ENCODE peak calls at places on chromosomes 4 and X, in ten cellular contexts. Z is ovary, A is tibial nerve, Y is neural progenitor cell, B is endodermal cell, F is stomach, J is mucosa of descending colon, N is colonic mucosa, D is H9, V is GM23338. M is an unnamed sample.

GRCh38 chr4:169640261-169640880 is 20.0 kb downstream of the CLCN3 start:
- DNase-seq in Z (no peak), A (no peak), Y (no peak), B (no peak), F (no peak), J (no peak), N (no peak), D (no peak), V (no peak), M (no peak)

GRCh38 chr4:169116270-169116901 is 106.3 kb upstream of the CBR4 start:
- DNase-seq in Z (no peak), A (no peak), Y (no peak), B (peak; percentile 43), F (no peak), J (no peak), N (no peak), D (no peak), V (no peak), M (no peak)

GRCh38 chrX:15786930-15787329 is 3.4 kb upstream of the ZRSR2 start:
- DNase-seq in Z (no peak), A (no peak), Y (no peak), B (no peak), F (no peak), J (no peak), N (no peak), D (no peak), V (no peak), M (no peak)

GRCh38 chr4:95531141-95531540 is 17.6 kb downstream of the UNC5C start:
- DNase-seq in Z (no peak), A (no peak), Y (no peak), B (no peak), F (no peak), J (no peak), N (no peak), D (no peak), V (no peak), M (no peak)

GRCh38 chrX:10395179-10395578 is 225.2 kb downstream of the MID1 start:
- DNase-seq in Z (no peak), A (no peak), Y (no peak), B (no peak), F (no peak), J (no peak), N (no peak), D (no peak), V (no peak), M (no peak)

GRCh38 chrX:119552508-119552907 is 12.7 kb downstream of the STEEP1 start:
- DNase-seq in Z (no peak), A (no peak), Y (no peak), B (no peak), F (no peak), J (no peak), N (no peak), D (no peak), V (no peak), M (no peak)

GRCh38 chr4:88115587-88115986 is 42.9 kb downstream of the ABCG2 start:
- DNase-seq in Z (no peak), A (no peak), Y (no peak), B (no peak), F (no peak), J (no peak), N (no peak), D (no peak), V (no peak), M (no peak)

GRCh38 chr4:147103403-147103946 is 157.8 kb upstream of the TTC29 start:
- DNase-seq in Z (no peak), A (peak; percentile 45), Y (no peak), B (peak; percentile 49), F (no peak), J (peak; percentile 5), N (no peak), D (no peak), V (no peak), M (no peak)

GRCh38 chr4:151540728-151541437 is 131.9 kb downstream of the FHIP1A start:
- DNase-seq in Z (no peak), A (no peak), Y (no peak), B (no peak), F (no peak), J (peak; percentile 49), N (peak; percentile 48), D (no peak), V (no peak), M (no peak)

GRCh38 chrX:15678339-15678738 is 13.7 kb upstream of the CLTRN start:
- DNase-seq in Z (no peak), A (no peak), Y (no peak), B (no peak), F (no peak), J (no peak), N (no peak), D (no peak), V (no peak), M (no peak)

GRCh38 chr4:6695660-6696581 is 2.2 kb downstream of the S100P start:
- DNase-seq in Z (no peak), A (no peak), Y (no peak), B (peak; percentile 44), F (peak; percentile 83), J (peak; percentile 71), N (peak; percentile 77), D (no peak), V (no peak), M (no peak)

GRCh38 chrX:134684956-134685355 is 26.7 kb upstream of the PLAC1 start:
- DNase-seq in Z (no peak), A (no peak), Y (no peak), B (no peak), F (no peak), J (no peak), N (no peak), D (no peak), V (no peak), M (no peak)

GRCh38 chr4:5220028-5220427 is 168.7 kb downstream of the STK32B start:
- DNase-seq in Z (no peak), A (no peak), Y (peak; percentile 70), B (peak; percentile 66), F (no peak), J (no peak), N (no peak), D (no peak), V (peak; percentile 58), M (no peak)

GRCh38 chrX:19772306-19772705 is 115.1 kb downstream of the SH3KBP1 start:
- DNase-seq in Z (no peak), A (no peak), Y (no peak), B (no peak), F (no peak), J (no peak), N (no peak), D (no peak), V (peak; percentile 15), M (no peak)

GRCh38 chrX:19776753-19777152 is 110.6 kb downstream of the SH3KBP1 start:
- DNase-seq in Z (no peak), A (no peak), Y (no peak), B (no peak), F (no peak), J (no peak), N (no peak), D (no peak), V (no peak), M (no peak)

GRCh38 chrX:19774905-19775304 is 112.5 kb downstream of the SH3KBP1 start:
- DNase-seq in Z (no peak), A (no peak), Y (no peak), B (no peak), F (no peak), J (no peak), N (no peak), D (no peak), V (no peak), M (no peak)

GRCh38 chrX:19772759-19773623 is 114.4 kb downstream of the SH3KBP1 start:
- DNase-seq in Z (no peak), A (no peak), Y (no peak), B (no peak), F (no peak), J (no peak), N (no peak), D (no peak), V (no peak), M (no peak)

DNA sequence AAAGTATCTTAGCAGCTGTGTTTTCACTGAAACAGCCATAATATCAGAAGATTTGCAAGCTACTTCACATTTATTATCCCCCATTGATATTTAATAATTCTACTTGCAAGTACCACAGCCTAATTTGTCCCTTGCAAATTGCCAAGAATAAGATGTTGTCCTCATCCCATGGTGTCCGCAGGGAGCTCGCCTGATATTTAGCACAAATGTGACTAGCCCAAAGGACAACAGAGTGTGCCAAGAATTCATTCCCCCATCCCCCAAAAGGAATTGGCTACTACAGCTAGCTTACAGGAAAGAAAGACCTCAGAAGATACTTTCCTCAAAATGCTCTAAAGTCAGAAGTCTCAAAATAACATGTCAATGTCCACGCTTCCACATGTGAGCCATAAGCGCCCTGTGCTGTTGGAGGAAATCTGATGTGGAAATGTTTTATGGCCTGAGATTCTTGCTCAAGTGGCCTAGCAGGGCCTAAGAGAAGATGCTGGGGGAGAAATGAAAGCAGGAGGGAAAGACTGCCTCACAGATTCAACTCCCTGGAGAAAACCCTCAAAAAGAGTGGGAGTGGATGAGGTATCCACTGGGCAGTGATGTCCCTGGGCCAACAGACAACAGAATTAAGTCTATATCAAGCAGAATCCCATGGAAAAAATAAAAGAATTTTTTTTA is 111.4 kb downstream of the SH3KBP1 start:
- DNase-seq in Z (no peak), A (no peak), Y (no peak), B (no peak), F (no peak), J (no peak), N (no peak), D (no peak), V (no peak), M (no peak)
- H3K4me1 ChIP-seq in Z (peaks cover 2% of the 10 kb centered on the region), A (peaks cover 5% of the 10 kb centered on the region), Y (no peaks in the 10 kb centered on the region), B (no peaks in the 10 kb centered on the region), F (peaks cover 10% of the 10 kb centered on the region), J (peaks cover 4% of the 10 kb centered on the region), N (no peaks in the 10 kb centered on the region), D (peaks cover 5% of the 10 kb centered on the region), V (peaks cover 5% of the 10 kb centered on the region), M (peaks cover 7% of the 10 kb centered on the region)

GRCh38 chr4:78669453-78669852 is 106.7 kb upstream of the BMP2K start:
- DNase-seq in Z (no peak), A (no peak), Y (no peak), B (no peak), F (no peak), J (no peak), N (no peak), D (no peak), V (peak; percentile 51), M (no peak)
- TF ChIP-seq CTCF in Z (no peak), A (no peak), Y (peak; percentile 36), B (peak; percentile 76), F (no peak), J (no peak), N (no peak), D (peak; percentile 58), V (peak; percentile 42), M (no peak)

GRCh38 chr4:7781361-7781760 is 158.3 kb downstream of the AFAP1 start:
- DNase-seq in Z (no peak), A (no peak), Y (no peak), B (no peak), F (no peak), J (no peak), N (no peak), D (no peak), V (no peak), M (no peak)
- H3K4me1 ChIP-seq in Z (peaks cover 19% of the 10 kb centered on the region), A (peaks cover 9% of the 10 kb centered on the region), Y (peaks cover 15% of the 10 kb centered on the region), B (no peaks in the 10 kb centered on the region), F (peaks cover 40% of the 10 kb centered on the region), J (peaks cover 10% of the 10 kb centered on the region), N (no peaks in the 10 kb centered on the region), D (no peaks in the 10 kb centered on the region), V (no peaks in the 10 kb centered on the region), M (peaks cover 8% of the 10 kb centered on the region)

DNA sequence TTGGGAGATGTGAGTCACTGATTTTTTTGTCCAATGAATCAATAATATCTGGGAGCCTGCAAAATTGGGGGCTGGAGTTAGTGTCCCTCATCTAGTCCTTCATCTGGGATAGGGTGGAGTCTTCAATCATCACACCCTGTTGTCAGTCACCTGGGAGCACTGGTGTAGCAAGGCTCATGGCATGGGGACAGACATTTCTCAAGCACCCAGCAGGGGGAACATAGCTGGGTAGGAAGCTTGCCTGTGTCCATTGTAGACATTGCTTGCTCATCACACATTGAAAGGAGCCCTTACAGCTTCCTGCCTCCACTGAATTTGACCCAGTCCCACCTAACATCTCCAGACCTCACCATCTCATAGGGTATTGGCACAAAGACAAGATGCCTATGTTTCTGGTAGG is 61.2 kb downstream of the SEL1L3 start:
- DNase-seq in Z (no peak), A (no peak), Y (no peak), B (peak; percentile 38), F (no peak), J (no peak), N (no peak), D (no peak), V (no peak), M (no peak)
- TF ChIP-seq CTCF in Z (no peak), A (no peak), Y (no peak), B (peak; percentile 21), F (no peak), J (no peak), N (no peak), D (no peak), V (no peak), M (no peak)